ENCODE peak calls at places on chromosomes 16 and 17, in six cellular contexts. O, S, K, V, W and T are unnamed samples.

GRCh38 chr16:68079616-68080344 is 5.4 kb upstream of the NFATC3 start:
- DNase-seq in O (no peak), S (peak; percentile 45), K (peak; percentile 84), V (peak; percentile 52), W (peak; percentile 69), T (peak; percentile 36)

GRCh38 chr16:73793286-73793685 is 503.3 kb upstream of the PSMD7 start:
- DNase-seq in O (no peak), S (no peak), K (no peak), V (no peak), W (no peak), T (no peak)

GRCh38 chr17:80760501-80760900 is 215.9 kb downstream of the RPTOR start:
- DNase-seq in O (no peak), S (no peak), K (peak; percentile 50), V (no peak), W (no peak), T (no peak)

GRCh38 chr16:30370444-30371247 is at the start of gene TBC1D10B:
- DNase-seq in O (peak; percentile 100), S (peak; percentile 100), K (peak; percentile 100), V (peak; percentile 99), W (peak; percentile 98), T (peak; percentile 99)

GRCh38 chr17:78759203-78759968 is 22.7 kb downstream of the CYTH1 start:
- DNase-seq in O (no peak), S (peak; percentile 83), K (no peak), V (peak; percentile 61), W (peak; percentile 51), T (peak; percentile 75)

GRCh38 chr17:77570565-77570898 is 388.0 kb upstream of the TNRC6C start:
- DNase-seq in O (no peak), S (no peak), K (no peak), V (no peak), W (no peak), T (no peak)

GRCh38 chr16:84505249-84506156 is 1.0 kb upstream of the MEAK7 start:
- DNase-seq in O (no peak), S (no peak), K (no peak), V (no peak), W (no peak), T (no peak)

GRCh38 chr17:13031718-13032350 is 14.0 kb upstream of the ELAC2 start:
- DNase-seq in O (no peak), S (peak; percentile 22), K (peak; percentile 71), V (no peak), W (peak; percentile 55), T (no peak)

GRCh38 chr16:4032768-4033167 is 83.5 kb downstream of the ADCY9 start:
- DNase-seq in O (no peak), S (no peak), K (no peak), V (no peak), W (peak; percentile 51), T (no peak)

GRCh38 chr17:77453613-77454559 is 313.1 kb downstream of the SEC14L1 start:
- DNase-seq in O (no peak), S (peak; percentile 57), K (no peak), V (no peak), W (no peak), T (no peak)

GRCh38 chr17:79294459-79295071 is 219.9 kb downstream of the ENGASE start:
- DNase-seq in O (no peak), S (peak; percentile 33), K (no peak), V (no peak), W (peak; percentile 44), T (peak; percentile 30)

GRCh38 chr17:18278867-18279266 is 18.4 kb downstream of the MIEF2 start:
- DNase-seq in O (no peak), S (peak; percentile 85), K (no peak), V (no peak), W (no peak), T (no peak)

GRCh38 chr17:40901981-40902862 is 17.2 kb upstream of the KRT20 start:
- DNase-seq in O (no peak), S (peak; percentile 62), K (no peak), V (no peak), W (no peak), T (no peak)

GRCh38 chr17:27532269-27533067 is 76.2 kb downstream of the KSR1 start:
- DNase-seq in O (no peak), S (peak; percentile 93), K (peak; percentile 77), V (no peak), W (peak; percentile 31), T (no peak)

GRCh38 chr17:55336426-55336825 is 71.7 kb downstream of the HLF start:
- DNase-seq in O (no peak), S (no peak), K (no peak), V (no peak), W (no peak), T (no peak)

GRCh38 chr17:21039839-21040575 is 2.8 kb downstream of the USP22 start:
- DNase-seq in O (no peak), S (peak; percentile 52), K (peak; percentile 71), V (no peak), W (no peak), T (no peak)

GRCh38 chr16:66874079-66874775 is 6.1 kb upstream of the PDP2 start:
- DNase-seq in O (no peak), S (peak; percentile 71), K (no peak), V (no peak), W (no peak), T (peak; percentile 65)

GRCh38 chr16:525520-526180 is 1.9 kb upstream of the CAPN15 start:
- DNase-seq in O (no peak), S (peak; percentile 87), K (no peak), V (peak; percentile 21), W (no peak), T (no peak)

GRCh38 chr17:52026075-52026474 is 132.4 kb downstream of the CA10 start:
- DNase-seq in O (no peak), S (no peak), K (no peak), V (no peak), W (no peak), T (no peak)

GRCh38 chr17:72662827-72663190 is 429.7 kb downstream of the SLC39A11 start:
- DNase-seq in O (no peak), S (no peak), K (peak; percentile 4), V (no peak), W (no peak), T (no peak)

GRCh38 chr16:57883953-57884654 is 81.8 kb upstream of the KIFC3 start:
- DNase-seq in O (no peak), S (no peak), K (no peak), V (no peak), W (no peak), T (no peak)

GRCh38 chr17:69728816-69729215 is 314.3 kb downstream of the MAP2K6 start:
- DNase-seq in O (no peak), S (no peak), K (no peak), V (no peak), W (no peak), T (no peak)

GRCh38 chr16:81532491-81533174 is 88.0 kb downstream of the CMIP start:
- DNase-seq in O (no peak), S (no peak), K (no peak), V (no peak), W (no peak), T (no peak)